ENCODE peak calls at places on chromosomes 13 and 19, in five cellular contexts. I is breast epithelium, V is esophagus muscularis mucosa, P is prostate gland, Q is HepG2. N is an unnamed sample.

GRCh38 chr19:23318143-23318542 is 67.9 kb upstream of the ZNF724 start:
- DNase-seq in I (no peak), V (no peak), P (no peak), Q (no peak), N (no peak)

GRCh38 chr13:80840313-80840976 is 499.5 kb upstream of the SPRY2 start:
- DNase-seq in I (no peak), V (no peak), P (no peak), Q (no peak), N (no peak)

GRCh38 chr13:49838989-49839388 is 46.5 kb upstream of the KPNA3 start:
- DNase-seq in I (no peak), V (no peak), P (no peak), Q (peak), N (no peak)

GRCh38 chr13:112055417-112056206 is 11.3 kb upstream of the SOX1 start:
- DNase-seq in I (no peak), V (no peak), P (no peak), Q (no peak), N (no peak)

GRCh38 chr19:681029-681626 is 4.9 kb downstream of the FSTL3 start:
- DNase-seq in I (peak), V (no peak), P (peak), Q (no peak), N (peak)

GRCh38 chr19:50266896-50267295 is 62.3 kb downstream of the KCNC3 start:
- DNase-seq in I (no peak), V (no peak), P (no peak), Q (no peak), N (no peak)

GRCh38 chr13:21109168-21109567 is 47.8 kb upstream of the LATS2 start:
- DNase-seq in I (no peak), V (no peak), P (no peak), Q (no peak), N (no peak)

GRCh38 chr13:50130686-50131051 is 115.4 kb downstream of the KCNRG start:
- DNase-seq in I (no peak), V (no peak), P (no peak), Q (no peak), N (no peak)

GRCh38 chr19:16328824-16329482 is 4.3 kb downstream of the KLF2 start:
- DNase-seq in I (no peak), V (no peak), P (no peak), Q (no peak), N (no peak)

GRCh38 chr19:10501971-10502523 is 1.1 kb downstream of the KEAP1 start:
- DNase-seq in I (peak), V (no peak), P (peak), Q (peak), N (peak)

GRCh38 chr13:112885782-112886268 is 83.2 kb upstream of the MCF2L start:
- DNase-seq in I (peak), V (peak), P (peak), Q (peak), N (no peak)

GRCh38 chr19:50358483-50359431 is 6.7 kb downstream of the NAPSA start:
- DNase-seq in I (no peak), V (no peak), P (no peak), Q (no peak), N (peak)

GRCh38 chr19:14495678-14496028 is 274 bp downstream of the GIPC1 start:
- DNase-seq in I (no peak), V (no peak), P (no peak), Q (no peak), N (no peak)

GRCh38 chr19:49165111-49165750 is 7.6 kb downstream of the TRPM4 start:
- DNase-seq in I (peak), V (no peak), P (peak), Q (no peak), N (no peak)

GRCh38 chr19:5893907-5894703 is 9.5 kb downstream of the NDUFA11 start:
- DNase-seq in I (no peak), V (no peak), P (peak), Q (no peak), N (no peak)

DNA sequence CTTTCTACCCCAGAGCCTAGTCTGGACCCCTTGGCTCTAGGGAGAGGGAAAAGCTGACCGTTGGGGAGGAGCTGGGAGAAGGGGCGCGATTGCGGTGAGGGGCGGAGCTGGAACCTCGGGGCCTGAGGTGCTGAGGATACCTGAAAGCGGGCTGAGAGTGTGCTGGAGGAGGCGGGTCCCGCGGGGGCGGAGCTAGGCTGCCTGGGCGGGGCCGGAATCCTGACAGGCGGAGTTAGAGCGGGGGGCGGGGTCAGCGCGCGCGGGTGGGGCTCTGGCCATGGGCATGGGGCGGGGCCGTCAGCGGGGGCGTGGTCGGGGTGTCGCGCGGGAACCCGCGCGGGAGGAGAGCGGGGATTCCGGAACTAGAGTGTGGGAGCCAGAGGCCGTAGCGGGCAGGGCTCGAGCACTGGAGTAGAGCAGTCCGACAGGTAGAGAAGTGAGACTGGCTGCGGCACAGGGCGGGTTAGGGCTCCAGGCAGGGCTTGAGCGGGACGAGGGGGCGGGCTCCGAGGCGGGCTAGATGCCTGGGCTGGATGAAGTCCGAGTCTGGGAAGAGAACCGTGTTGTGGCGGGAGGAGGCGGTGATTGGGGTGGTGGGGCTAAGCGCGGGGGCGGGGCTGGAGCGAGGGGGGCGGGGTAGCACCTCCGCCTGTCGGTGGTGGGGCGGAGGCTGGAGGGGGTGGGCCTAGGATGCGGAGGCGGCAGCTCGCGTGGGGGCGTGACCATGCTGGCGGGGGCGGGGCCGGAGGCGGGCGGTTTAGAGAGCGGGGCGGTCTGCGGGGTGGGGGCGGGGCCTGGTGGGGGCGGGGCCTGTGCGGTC is at the start of gene INAFM1:
- DNase-seq in I (peak), V (peak), P (peak), Q (peak), N (peak)
- TF ChIP-seq POLR2AphosphoS5 in I (peak), V (peak), P (peak), Q (peak), N (no peak)

GRCh38 chr19:29686285-29686805 is 21.1 kb downstream of the PLEKHF1 start:
- DNase-seq in I (no peak), V (no peak), P (no peak), Q (no peak), N (no peak)
- TF ChIP-seq POLR2A in I (no peak), V (no peak), P (no peak), Q (no peak), N (no peak)

DNA sequence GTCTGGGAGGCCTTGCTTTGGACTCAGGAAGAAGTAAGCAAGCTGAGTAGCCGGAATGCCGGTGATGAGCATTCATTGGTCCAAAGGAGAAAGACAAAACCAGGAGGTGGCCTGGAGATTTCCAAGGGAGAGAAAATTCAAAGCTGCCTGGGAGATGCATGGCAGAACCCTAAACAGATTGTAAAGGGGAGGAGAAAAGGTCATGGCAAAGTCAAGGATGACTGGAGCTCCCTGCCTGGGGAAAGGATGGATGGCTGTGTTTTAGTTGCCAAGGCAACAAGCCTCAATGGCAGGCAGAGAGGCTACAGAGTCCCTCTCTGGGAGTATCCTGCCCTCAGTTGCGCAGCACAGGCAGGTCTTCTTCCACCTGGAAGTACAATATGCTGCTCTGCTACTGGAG is 134.0 kb downstream of the ENOX1 start:
- DNase-seq in I (no peak), V (no peak), P (no peak), Q (no peak), N (no peak)
- TF ChIP-seq POLR2AphosphoS5 in I (no peak), V (no peak), P (no peak), Q (no peak), N (no peak)

GRCh38 chr19:17866312-17867012 is 5.3 kb upstream of the SLC5A5 start:
- DNase-seq in I (no peak), V (no peak), P (no peak), Q (no peak), N (no peak)

GRCh38 chr19:17863520-17864182 is 3.9 kb downstream of the RPL18A start:
- DNase-seq in I (no peak), V (no peak), P (no peak), Q (no peak), N (no peak)

GRCh38 chr19:17867087-17867486 is 4.7 kb upstream of the SLC5A5 start:
- DNase-seq in I (no peak), V (no peak), P (no peak), Q (no peak), N (no peak)

GRCh38 chr19:17862711-17863519 is 3.2 kb downstream of the RPL18A start:
- DNase-seq in I (no peak), V (no peak), P (no peak), Q (no peak), N (no peak)

GRCh38 chr19:17865364-17866311 is 5.9 kb downstream of the RPL18A start:
- DNase-seq in I (no peak), V (no peak), P (no peak), Q (no peak), N (no peak)
- TF ChIP-seq POLR2A in I (no peak), V (no peak), P (no peak), Q (no peak), N (peak)

N was measured in GM12892.